ENCODE peak calls at places on chromosomes 3 and 15, in seven cellular contexts. V is heart left ventricle; Y is gastroesophageal sphincter; H is omental fat pad; T is stimulated activated naive CD8-positive, alpha-beta T cell treated with anti-CD3 and anti-CD28 coated beads, Interleukin-15, Interleukin-2, amounts not matched to agents 100 U/mL and 50 U/mL, for 24 hours; K is WTC11; G is gastrocnemius medialis. F is an unnamed sample.
A peak's percentile ranks its signal among the peaks of the same experiment; 100 is the strongest.

GRCh38 chr3:154112146-154112545 is 9.0 kb upstream of the ARHGEF26 start:
- ATAC-seq in V (no peak), H (no peak), Y (no peak), G (no peak), K (no peak), T (no peak), F (no peak)

GRCh38 chr3:13543251-13543650 is 5.7 kb upstream of the FBLN2 start:
- ATAC-seq in V (peak; percentile 23), K (no peak), H (peak; percentile 82), Y (peak; percentile 85), G (peak; percentile 70), T (no peak), F (no peak)

GRCh38 chr3:167656821-167657220 is 3.1 kb upstream of the WDR49 start:
- ATAC-seq in H (no peak), T (no peak), G (no peak), Y (no peak), K (no peak), V (no peak), F (no peak)

GRCh38 chr3:192042116-192042515 is 581.2 kb downstream of the PYDC2 start:
- ATAC-seq in K (no peak), Y (no peak), T (no peak), H (no peak), G (no peak), V (no peak), F (no peak)

GRCh38 chr3:89813500-89813899 is 706.1 kb downstream of the EPHA3 start:
- ATAC-seq in G (no peak), V (no peak), T (no peak), Y (no peak), K (no peak), H (no peak), F (no peak)

GRCh38 chr3:24139463-24140412 is 194.7 kb downstream of the NR1D2 start:
- ATAC-seq in K (no peak), H (no peak), G (peak; percentile 85), T (no peak), Y (peak; percentile 44), V (no peak), F (no peak)

GRCh38 chr3:10816019-10816862 is at the start of gene SLC6A11:
- ATAC-seq in V (no peak), Y (no peak), G (no peak), T (no peak), K (peak; percentile 82), H (peak; percentile 16), F (peak; percentile 88)

GRCh38 chr15:60477991-60478632 is 830 bp downstream of the ICE2 start:
- ATAC-seq in V (peak; percentile 44), H (no peak), T (no peak), G (peak; percentile 25), K (peak; percentile 2), Y (no peak), F (peak; percentile 35)

GRCh38 chr3:188179006-188179966 is 25.3 kb downstream of the LPP start:
- ATAC-seq in T (no peak), K (peak; percentile 58), G (peak; percentile 85), H (peak; percentile 35), V (peak; percentile 71), Y (peak; percentile 88), F (no peak)

GRCh38 chr3:51557993-51558392 is 19.5 kb downstream of the RAD54L2 start:
- ATAC-seq in G (no peak), T (no peak), H (no peak), Y (no peak), K (no peak), V (no peak), F (no peak)

GRCh38 chr3:189688296-189688695 is 57.1 kb downstream of the TP63 start:
- ATAC-seq in V (no peak), K (no peak), T (no peak), Y (no peak), H (no peak), G (no peak), F (no peak)

GRCh38 chr3:136021798-136022197 is 56.3 kb downstream of the PPP2R3A start:
- ATAC-seq in V (no peak), H (no peak), T (no peak), Y (no peak), G (no peak), K (no peak), F (no peak)

GRCh38 chr3:31934866-31935265 is 46.2 kb downstream of the OSBPL10 start:
- ATAC-seq in K (peak; percentile 36), Y (no peak), T (no peak), V (no peak), H (no peak), G (no peak), F (peak; percentile 52)

GRCh38 chr15:78415284-78415683 is 22.7 kb upstream of the IREB2 start:
- ATAC-seq in Y (no peak), G (no peak), T (no peak), K (peak; percentile 85), H (no peak), V (no peak), F (peak; percentile 58)